ENCODE peak calls at places on chromosomes 3 and 15, in eight cellular contexts. P is cardiac fibroblast; Y is fibroblast of lung; I is A549; H is Peyer's patch; V is PC-3; F is CD8-positive, alpha-beta memory T cell; K is AG09309. W is an unnamed sample.
A peak's percentile ranks its signal among the peaks of the same experiment; 100 is the strongest.

GRCh38 chr15:67097893-67098740 is 32.7 kb downstream of the SMAD3 start:
- DNase-seq in H (no peak), K (peak; percentile 88), I (no peak), P (peak; percentile 81), F (no peak), Y (peak; percentile 96), V (no peak), W (peak; percentile 81)

GRCh38 chr3:124131158-124132115 is 139.5 kb upstream of the ROPN1 start:
- DNase-seq in H (no peak), Y (peak; percentile 24), I (no peak), F (no peak), K (no peak), P (peak; percentile 49), V (peak; percentile 61), W (no peak)

GRCh38 chr15:52798529-52799101 is 8.5 kb upstream of the ONECUT1 start:
- DNase-seq in K (no peak), I (no peak), H (no peak), V (no peak), Y (no peak), F (no peak), P (no peak), W (no peak)

GRCh38 chr15:52912172-52912571 is 122.0 kb upstream of the ONECUT1 start:
- DNase-seq in V (peak; percentile 2), I (no peak), H (no peak), Y (no peak), F (no peak), P (no peak), K (no peak), W (no peak)

GRCh38 chr15:89171136-89172072 is 50.0 kb downstream of the RLBP1 start:
- DNase-seq in I (peak; percentile 74), P (peak; percentile 63), F (peak; percentile 7), Y (peak; percentile 55), V (peak; percentile 77), K (no peak), H (no peak), W (peak; percentile 14)

GRCh38 chr3:42741796-42742195 is 31.3 kb downstream of the CCDC13 start:
- DNase-seq in F (no peak), Y (no peak), K (no peak), H (no peak), P (no peak), I (no peak), V (no peak), W (no peak)

GRCh38 chr3:194638991-194639605 is 5.9 kb upstream of the TMEM44 start:
- DNase-seq in P (no peak), Y (no peak), H (no peak), K (no peak), V (no peak), I (no peak), F (no peak), W (no peak)

GRCh38 chr15:81001180-81002003 is 669 bp downstream of the TLNRD1 start:
- DNase-seq in F (peak; percentile 60), Y (peak; percentile 47), P (peak; percentile 64), K (no peak), I (peak; percentile 60), H (peak; percentile 81), V (peak; percentile 50), W (no peak)

GRCh38 chr3:132530624-132531023 is 66.4 kb upstream of the ACKR4 start:
- DNase-seq in P (no peak), F (no peak), Y (no peak), I (no peak), H (no peak), K (no peak), V (no peak), W (no peak)

GRCh38 chr15:97684249-97684648 is 276.3 kb upstream of the ARRDC4 start:
- DNase-seq in P (no peak), Y (no peak), F (no peak), K (no peak), H (no peak), I (no peak), V (no peak), W (peak; percentile 71)

GRCh38 chr3:31661286-31661685 is 128.6 kb downstream of the STT3B start:
- DNase-seq in K (no peak), F (no peak), V (no peak), I (no peak), Y (no peak), P (no peak), H (no peak), W (no peak)

GRCh38 chr15:95684693-95685115 is 645.8 kb upstream of the NR2F2 start:
- DNase-seq in P (peak; percentile 94), I (peak; percentile 72), K (peak; percentile 37), F (no peak), H (no peak), V (peak; percentile 87), Y (peak; percentile 87), W (no peak)

GRCh38 chr3:18122264-18122663 is 302.9 kb downstream of the SATB1 start:
- DNase-seq in F (no peak), P (no peak), Y (no peak), K (no peak), V (no peak), H (no peak), I (no peak), W (no peak)

GRCh38 chr3:112681822-112682325 is 40.9 kb upstream of the CCDC80 start:
- DNase-seq in Y (peak; percentile 91), F (no peak), H (no peak), V (peak; percentile 65), P (peak; percentile 57), I (no peak), K (no peak), W (no peak)

GRCh38 chr3:127101411-127102067 is 91.4 kb upstream of the PRR23E start:
- DNase-seq in H (no peak), V (no peak), K (no peak), I (no peak), Y (no peak), P (no peak), F (no peak), W (no peak)

GRCh38 chr15:90210593-90210992 is 9.5 kb downstream of the SEMA4B start:
- DNase-seq in F (no peak), P (no peak), K (no peak), H (no peak), V (no peak), Y (no peak), I (no peak), W (no peak)

GRCh38 chr3:110849060-110849459 is 222.6 kb upstream of the NECTIN3 start:
- DNase-seq in P (no peak), K (no peak), Y (no peak), V (no peak), H (no peak), I (no peak), F (no peak), W (no peak)

GRCh38 chr15:62912808-62913207 is 129.7 kb upstream of the TPM1 start:
- DNase-seq in F (no peak), I (no peak), Y (no peak), K (no peak), P (no peak), V (no peak), H (no peak), W (no peak)

GRCh38 chr3:17175187-17175839 is 290.6 kb downstream of the PLCL2 start:
- DNase-seq in I (no peak), K (peak; percentile 73), V (peak; percentile 68), F (no peak), Y (peak; percentile 90), H (no peak), P (peak; percentile 91), W (no peak)

GRCh38 chr15:49424954-49425353 is 1.9 kb downstream of the FGF7 start:
- DNase-seq in Y (peak; percentile 61), K (no peak), P (peak; percentile 29), H (no peak), I (no peak), V (no peak), F (no peak), W (no peak)
- H3K4me3 ChIP-seq in Y (peak overlapping the region; percentile 72), K (peak overlapping the region; percentile 40), P (no peak overlapping the region), H (no peak overlapping the region), I (no peak overlapping the region), V (no peak overlapping the region), F (no peak overlapping the region), W (no peak overlapping the region)

DNA sequence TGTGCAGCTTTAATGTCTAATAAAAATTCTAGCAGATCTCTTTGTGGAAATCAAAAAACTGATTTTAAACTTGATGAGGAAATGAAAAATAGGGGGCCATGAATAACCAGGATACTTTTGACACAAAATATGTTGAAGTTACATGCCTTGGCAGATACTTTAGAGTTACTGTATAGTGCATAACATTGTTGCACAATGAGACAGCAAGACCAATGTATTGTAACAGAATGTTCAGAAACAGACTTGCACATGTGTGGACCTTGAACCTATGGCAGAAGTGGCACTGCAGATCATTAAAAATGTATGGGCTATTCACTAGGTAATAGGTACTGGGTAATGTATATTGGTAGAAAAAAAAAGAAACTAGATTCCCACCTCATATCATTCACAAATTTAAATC is 343.0 kb upstream of the ARL6 start:
- DNase-seq in K (no peak), P (no peak), Y (no peak), F (no peak), I (no peak), V (no peak), H (no peak), W (no peak)
- H3K4me3 ChIP-seq in K (no peak overlapping the region), P (no peak overlapping the region), Y (no peak overlapping the region), F (no peak overlapping the region), I (no peak overlapping the region), V (no peak overlapping the region), H (no peak overlapping the region), W (no peak overlapping the region)

GRCh38 chr15:42156266-42156922 is at the start of gene PLA2G4F:
- DNase-seq in I (no peak), H (peak; percentile 80), K (no peak), V (peak; percentile 68), F (no peak), P (no peak), Y (no peak), W (no peak)
- H3K4me3 ChIP-seq in I (no peak within 1 kb of the TSS), H (peak within 1 kb of the TSS; percentile 18), K (no peak within 1 kb of the TSS), V (peak within 1 kb of the TSS; percentile 63), F (no peak within 1 kb of the TSS), P (no peak within 1 kb of the TSS), Y (no peak within 1 kb of the TSS), W (no peak within 1 kb of the TSS)

GRCh38 chr15:92122259-92122658 is 268.8 kb downstream of the SLCO3A1 start:
- DNase-seq in V (no peak), P (no peak), Y (no peak), K (no peak), I (no peak), F (no peak), H (no peak), W (no peak)

GRCh38 chr15:92121047-92121446 is 267.5 kb downstream of the SLCO3A1 start:
- DNase-seq in Y (no peak), K (no peak), I (no peak), V (no peak), P (no peak), F (no peak), H (no peak), W (no peak)

GRCh38 chr15:92128788-92129187 is 264.9 kb upstream of the ST8SIA2 start:
- DNase-seq in P (no peak), K (no peak), F (no peak), Y (no peak), I (no peak), H (no peak), V (no peak), W (no peak)

GRCh38 chr15:92123848-92124631 is 269.6 kb upstream of the ST8SIA2 start:
- DNase-seq in P (no peak), I (no peak), V (no peak), K (no peak), F (no peak), Y (no peak), H (no peak), W (no peak)

GRCh38 chr15:92124669-92125068 is 269.0 kb upstream of the ST8SIA2 start:
- DNase-seq in I (no peak), P (no peak), K (no peak), Y (no peak), V (no peak), F (no peak), H (no peak), W (no peak)
- H3K4me3 ChIP-seq in I (no peak overlapping the region), P (no peak overlapping the region), K (no peak overlapping the region), Y (no peak overlapping the region), V (no peak overlapping the region), F (no peak overlapping the region), H (no peak overlapping the region), W (no peak overlapping the region)